ENCODE peak calls at places on chromosomes 3 and 15, in five cellular contexts. Z, H, A, I and N are unnamed samples.

GRCh38 chr15:95919460-95919859 is 411.0 kb upstream of the NR2F2 start:
- DNase-seq in I (no peak), A (no peak), Z (no peak), H (no peak), N (no peak)

GRCh38 chr15:90643301-90643632 is 73.9 kb upstream of the BLM start:
- DNase-seq in A (no peak), Z (no peak), I (no peak), H (no peak), N (no peak)

GRCh38 chr3:170585008-170585936 is 603 bp downstream of the SLC7A14 start:
- DNase-seq in A (no peak), H (peak), I (no peak), Z (no peak), N (peak)

GRCh38 chr3:156725706-156726105 is 51.3 kb downstream of the TIPARP start:
- DNase-seq in A (no peak), H (no peak), I (no peak), Z (no peak), N (no peak)

GRCh38 chr3:123818324-123818920 is 65.7 kb downstream of the MYLK start:
- DNase-seq in I (no peak), Z (no peak), A (no peak), H (no peak), N (no peak)

GRCh38 chr3:95673215-95673614 is 1141.2 kb upstream of the EPHA6 start:
- DNase-seq in A (no peak), Z (no peak), H (no peak), I (no peak), N (no peak)

GRCh38 chr3:47163023-47163989 is 607 bp downstream of the SETD2 start:
- DNase-seq in A (no peak), I (peak), H (peak), Z (peak), N (no peak)

GRCh38 chr15:25247418-25248030 is 191.3 kb downstream of the UBE3A start:
- DNase-seq in A (no peak), Z (no peak), I (no peak), H (peak), N (no peak)

GRCh38 chr15:82852906-82853635 is 43.6 kb downstream of the WHAMM start:
- DNase-seq in I (no peak), Z (no peak), H (no peak), A (no peak), N (no peak)

GRCh38 chr3:183313331-183313730 is 60.3 kb downstream of the B3GNT5 start:
- DNase-seq in Z (no peak), H (no peak), A (no peak), I (no peak), N (no peak)

GRCh38 chr15:61275901-61276300 is 46.8 kb upstream of the RORA start:
- DNase-seq in Z (no peak), H (no peak), A (no peak), I (no peak), N (no peak)

GRCh38 chr15:90360746-90361145 is 8.7 kb downstream of the ZNF774 start:
- DNase-seq in Z (no peak), H (no peak), A (no peak), I (no peak), N (no peak)

GRCh38 chr15:33086500-33087141 is 107.9 kb downstream of the FMN1 start:
- DNase-seq in I (peak), Z (peak), H (no peak), A (peak), N (no peak)

GRCh38 chr15:68234060-68234459 is 4.5 kb upstream of the CLN6 start:
- DNase-seq in H (peak), I (no peak), Z (no peak), A (no peak), N (no peak)

GRCh38 chr3:105369501-105370371 is 3.0 kb downstream of the ALCAM start:
- DNase-seq in A (peak), I (peak), H (peak), Z (peak), N (no peak)

GRCh38 chr3:192929146-192929545 is 11.5 kb upstream of the MB21D2 start:
- DNase-seq in A (no peak), H (no peak), I (no peak), Z (no peak), N (no peak)

GRCh38 chr3:114121996-114122709 is 56.7 kb downstream of the DRD3 start:
- DNase-seq in I (no peak), H (no peak), Z (no peak), A (no peak), N (peak)

GRCh38 chr3:184562875-184563568 is 1.4 kb downstream of the EPHB3 start:
- DNase-seq in Z (no peak), I (no peak), A (no peak), H (no peak), N (no peak)

GRCh38 chr15:86433983-86434382 is 354.3 kb downstream of the AGBL1 start:
- DNase-seq in Z (no peak), A (no peak), H (no peak), I (no peak), N (no peak)

GRCh38 chr3:186515115-186515514 is 29.1 kb downstream of the CRYGS start:
- DNase-seq in A (no peak), H (no peak), I (no peak), Z (no peak), N (no peak)

GRCh38 chr3:150545419-150546225 is 674 bp downstream of the SERP1 start:
- DNase-seq in Z (peak), I (peak), H (no peak), A (no peak), N (no peak)

GRCh38 chr15:22895465-22896190 is 57.2 kb downstream of the NIPA2 start:
- DNase-seq in H (no peak), Z (no peak), A (peak), I (no peak), N (no peak)

GRCh38 chr3:108131105-108131794 is 40.4 kb upstream of the CD47 start:
- DNase-seq in Z (no peak), A (no peak), I (no peak), H (no peak), N (no peak)

GRCh38 chr3:193800138-193801043 is 207.4 kb downstream of the OPA1 start:
- DNase-seq in Z (no peak), A (no peak), I (no peak), H (no peak), N (no peak)

GRCh38 chr3:177883957-177884356 is 652.3 kb upstream of the KCNMB2 start:
- DNase-seq in H (no peak), Z (no peak), A (no peak), I (no peak), N (no peak)

GRCh38 chr3:123582315-123582714 is 2.5 kb downstream of the HACD2 start:
- DNase-seq in Z (no peak), I (no peak), H (no peak), A (no peak), N (no peak)

GRCh38 chr15:88764448-88764847 is 38.8 kb upstream of the ACAN start:
- DNase-seq in A (no peak), I (no peak), Z (no peak), H (no peak), N (no peak)

GRCh38 chr3:128432898-128433629 is 33.6 kb downstream of the DNAJB8 start:
- DNase-seq in A (no peak), H (peak), I (no peak), Z (no peak), N (no peak)

GRCh38 chr15:93030430-93031102 is 58.4 kb downstream of the RGMA start:
- DNase-seq in Z (peak), H (peak), A (peak), I (peak), N (peak)

GRCh38 chr3:126347543-126348161 is 9.6 kb downstream of the KLF15 start:
- DNase-seq in I (no peak), H (peak), A (no peak), Z (no peak), N (no peak)

DNA sequence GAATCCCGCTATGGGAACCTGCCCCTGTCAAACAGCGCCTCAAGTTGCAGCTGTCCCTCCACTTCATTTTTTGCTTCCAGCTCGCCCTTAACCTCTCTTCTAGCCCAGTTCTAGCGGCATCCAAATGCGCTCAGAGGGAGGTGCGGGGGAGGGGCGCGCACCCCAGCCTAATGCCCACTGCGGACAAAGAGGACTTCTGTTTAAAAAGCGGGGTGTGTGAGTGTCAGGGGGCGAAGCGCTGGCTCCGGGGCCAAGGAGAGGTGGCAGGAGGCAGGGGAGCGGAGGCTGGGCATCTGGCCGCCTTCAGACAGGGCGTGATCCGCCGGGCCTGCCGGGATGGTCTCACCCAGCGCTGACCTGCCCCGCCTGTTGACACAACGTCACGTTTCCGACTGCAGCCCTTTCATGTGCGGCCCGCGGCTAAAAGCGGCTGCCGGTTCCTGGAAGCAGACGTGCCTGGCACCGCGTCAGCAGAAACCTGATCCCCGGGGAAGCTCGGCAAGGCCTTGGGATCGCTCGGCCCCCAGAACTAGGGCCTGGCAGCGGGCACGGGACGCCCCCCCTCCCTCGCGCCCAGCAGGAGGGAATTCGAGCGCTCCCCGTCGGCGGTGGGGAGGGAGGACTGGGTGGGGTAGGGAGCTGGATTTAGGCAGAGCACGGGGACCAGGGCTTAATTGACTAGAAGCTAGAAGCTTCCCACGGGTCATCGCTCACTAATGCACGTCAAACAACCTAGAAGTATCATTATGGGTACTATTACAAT is 7.6 kb downstream of the BHLHE40 start:
- DNase-seq in Z (peak), H (peak), A (no peak), I (peak), N (peak)
- TF ChIP-seq SUZ12 in Z (no peak), H (no peak), A (no peak), I (no peak), N (no peak)

DNA sequence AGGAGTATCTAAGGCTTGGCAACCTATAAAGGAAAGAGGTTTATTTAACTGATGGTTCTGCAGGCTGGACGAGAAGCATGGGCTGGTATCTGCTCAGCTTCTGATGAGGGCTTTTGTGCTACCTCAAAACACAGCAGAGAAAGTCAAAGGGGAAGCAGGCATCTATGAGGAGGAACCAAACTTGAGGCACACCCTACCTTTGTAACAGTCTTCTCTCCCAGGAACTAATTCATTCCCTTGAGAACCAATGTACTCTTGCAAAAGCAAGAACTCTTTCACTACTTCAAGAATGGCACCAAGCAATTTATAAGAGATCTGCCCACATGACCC is 109.0 kb downstream of the CGGBP1 start:
- DNase-seq in H (no peak), I (no peak), Z (no peak), A (no peak), N (no peak)
- TF ChIP-seq SUZ12 in H (no peak), I (no peak), Z (no peak), A (no peak), N (no peak)

DNA sequence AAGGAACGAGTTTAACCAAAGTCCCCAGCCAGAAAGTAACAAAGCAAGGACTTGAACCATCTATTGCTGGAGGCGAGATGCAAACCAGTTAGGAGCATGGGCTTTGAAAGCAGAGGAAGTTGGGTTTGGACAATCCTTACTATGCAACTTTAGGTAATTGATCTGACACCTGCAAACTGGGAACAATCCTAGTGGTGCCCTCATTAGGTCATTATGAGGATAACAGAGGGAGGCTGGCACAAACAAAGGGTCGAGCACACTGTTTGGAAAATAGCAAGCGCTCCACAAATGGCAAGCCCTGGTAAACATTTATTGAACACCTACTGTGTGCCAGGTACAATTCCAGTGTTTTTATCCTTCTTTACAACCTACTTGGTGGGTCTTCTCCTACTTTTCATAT is 45.6 kb downstream of the WNT5A start:
- DNase-seq in H (no peak), A (no peak), I (no peak), Z (no peak), N (no peak)
- TF ChIP-seq SUZ12 in H (no peak), A (no peak), I (no peak), Z (no peak), N (no peak)

DNA sequence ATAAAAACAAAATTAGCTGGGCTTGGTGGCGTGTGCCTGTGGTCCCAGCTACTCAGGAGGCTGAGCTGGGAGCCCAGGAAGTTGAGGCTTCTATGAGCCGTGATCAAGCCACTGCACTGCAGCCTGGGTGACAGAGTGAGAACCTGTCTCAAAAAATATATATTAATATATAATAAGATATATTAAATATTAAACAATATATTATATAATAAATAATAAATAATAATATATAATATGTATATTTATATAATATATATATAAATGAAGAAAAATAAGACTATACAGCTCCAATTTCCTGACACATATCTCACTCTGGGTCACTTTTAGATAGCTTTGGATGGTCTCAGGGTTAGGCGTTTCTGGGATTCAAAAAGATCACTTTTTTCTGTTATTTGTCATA is 74.2 kb upstream of the DPPA4 start:
- DNase-seq in A (no peak), I (no peak), Z (no peak), H (no peak), N (no peak)
- TF ChIP-seq SUZ12 in A (no peak), I (no peak), Z (no peak), H (no peak), N (no peak)

DNA sequence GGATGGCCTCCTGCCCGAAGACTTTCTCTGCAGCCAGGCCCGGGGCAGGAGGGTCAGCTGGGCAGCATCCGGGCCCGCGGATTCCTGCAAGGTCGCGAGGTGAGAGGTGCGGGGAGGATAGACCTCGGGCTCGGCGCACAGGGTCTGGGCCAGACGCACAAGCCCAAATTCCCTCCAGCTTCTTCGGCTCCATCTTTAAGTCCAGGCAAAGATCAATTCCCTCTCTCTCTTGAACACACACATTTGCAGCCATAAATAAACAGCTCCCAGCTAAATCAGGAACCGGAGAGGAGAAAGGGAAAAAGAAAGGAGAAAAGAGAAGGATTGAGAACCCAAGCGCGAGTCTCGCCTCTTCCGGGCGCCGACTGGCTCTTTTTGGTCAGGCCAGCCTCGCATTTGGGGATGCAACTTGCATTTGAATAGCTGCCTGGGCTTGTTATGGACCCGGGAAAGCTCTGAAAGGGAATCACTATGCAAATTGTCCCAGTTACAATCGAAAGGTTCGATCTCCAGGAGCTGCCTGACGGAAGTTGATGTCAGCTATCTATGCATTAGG is 14.5 kb upstream of the ONECUT1 start:
- DNase-seq in I (no peak), H (peak), Z (no peak), A (no peak), N (peak)
- TF ChIP-seq SUZ12 in I (no peak), H (no peak), Z (no peak), A (no peak), N (no peak)

GRCh38 chr3:152280539-152280938 is 11.8 kb downstream of the MBNL1 start:
- DNase-seq in H (no peak), I (no peak), Z (no peak), A (no peak), N (no peak)

GRCh38 chr3:152278674-152279427 is 10.1 kb downstream of the MBNL1 start:
- DNase-seq in A (no peak), H (no peak), I (no peak), Z (no peak), N (no peak)

GRCh38 chr3:152281032-152281713 is 12.4 kb downstream of the MBNL1 start:
- DNase-seq in A (no peak), H (no peak), Z (no peak), I (peak), N (no peak)

GRCh38 chr3:152277198-152277597 is 8.5 kb downstream of the MBNL1 start:
- DNase-seq in A (no peak), Z (no peak), I (no peak), H (no peak), N (no peak)

GRCh38 chr3:152279474-152279873 is 10.7 kb downstream of the MBNL1 start:
- DNase-seq in Z (no peak), A (no peak), H (no peak), I (no peak), N (no peak)
- TF ChIP-seq SUZ12 in Z (no peak), A (no peak), H (no peak), I (no peak), N (no peak)

DNA sequence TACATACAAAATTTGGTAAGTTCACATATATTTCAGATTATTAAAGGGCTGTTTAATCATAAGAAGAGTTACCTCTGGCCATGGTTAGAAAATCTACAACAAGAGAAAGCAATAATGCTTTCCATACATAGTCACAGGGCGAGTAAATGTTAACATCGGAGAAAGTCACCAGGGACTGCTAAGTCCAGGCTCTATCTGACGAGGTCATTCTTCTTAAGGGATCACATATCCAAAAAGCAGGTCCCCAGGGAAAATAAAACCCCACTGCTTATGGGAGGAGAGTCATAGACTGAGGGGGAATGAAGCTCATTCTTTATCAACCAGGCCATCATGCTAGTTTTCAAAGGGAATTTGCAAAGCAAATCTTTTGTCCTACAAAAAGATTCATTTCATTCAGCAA is 3.1 kb downstream of the PCYT1A start:
- DNase-seq in Z (no peak), H (no peak), A (no peak), I (no peak), N (no peak)
- TF ChIP-seq SUZ12 in Z (no peak), H (no peak), A (no peak), I (no peak), N (no peak)